ENCODE peak calls at places on chromosome 13, in nine cellular contexts. V is thoracic aorta; Z is activated CD8-positive, alpha-beta T cell treated with anti-CD3 and anti-CD28 coated beads for 36 hours; B is PC-3; Q is ovary; O is epithelial cell of proximal tubule; H is heart left ventricle; L is endothelial cell of umbilical vein; T is Calu3. D is an unnamed sample.

GRCh38 chr13:51370116-51370515 is 30.6 kb downstream of the SERPINE3 start:
- DNase-seq in H (no peak), Q (no peak), L (no peak), T (no peak), B (no peak), Z (no peak), V (no peak), O (no peak), D (no peak)

GRCh38 chr13:61013782-61014181 is 401.9 kb downstream of the PCDH20 start:
- DNase-seq in V (no peak), O (no peak), B (no peak), Z (no peak), T (no peak), L (no peak), H (no peak), Q (no peak), D (no peak)

GRCh38 chr13:49554387-49554786 is 31.0 kb downstream of the RCBTB1 start:
- DNase-seq in L (no peak), Q (no peak), O (no peak), B (no peak), H (no peak), Z (no peak), T (no peak), V (no peak), D (peak)

GRCh38 chr13:94707400-94708021 is 4.8 kb downstream of the SOX21 start:
- DNase-seq in H (no peak), L (no peak), O (no peak), T (no peak), Q (no peak), V (no peak), B (no peak), Z (no peak), D (peak)

GRCh38 chr13:92122454-92122853 is 724.0 kb downstream of the GPC5 start:
- DNase-seq in L (no peak), Z (no peak), T (no peak), Q (no peak), H (no peak), V (no peak), B (no peak), O (no peak), D (no peak)

GRCh38 chr13:73958657-73959397 is 175.4 kb downstream of the KLF12 start:
- DNase-seq in B (peak), L (no peak), T (peak), H (no peak), Z (no peak), O (no peak), Q (no peak), V (no peak), D (no peak)

GRCh38 chr13:40983269-40983668 is 35.8 kb downstream of the ELF1 start:
- DNase-seq in V (no peak), B (no peak), T (no peak), H (no peak), Z (no peak), Q (no peak), L (peak), O (no peak), D (no peak)

GRCh38 chr13:25881946-25882574 is 169.8 kb downstream of the SHISA2 start:
- DNase-seq in O (peak), H (no peak), L (peak), B (no peak), Q (no peak), T (no peak), V (no peak), Z (no peak), D (peak)

GRCh38 chr13:48448963-48449614 is 36.2 kb upstream of the LPAR6 start:
- DNase-seq in V (no peak), Z (peak), T (no peak), B (peak), L (no peak), Q (no peak), O (no peak), H (no peak), D (no peak)

GRCh38 chr13:45783346-45784043 is 68.1 kb downstream of the SIAH3 start:
- DNase-seq in Z (no peak), O (no peak), Q (no peak), L (no peak), T (no peak), B (no peak), V (no peak), H (no peak), D (no peak)

GRCh38 chr13:37460211-37460610 is 138.4 kb downstream of the POSTN start:
- DNase-seq in L (no peak), B (no peak), O (no peak), T (no peak), H (no peak), Z (no peak), V (no peak), Q (no peak), D (no peak)

GRCh38 chr13:91357613-91358383 is 10.3 kb downstream of the MIR17HG start:
- DNase-seq in B (no peak), Q (no peak), O (no peak), V (no peak), T (no peak), L (no peak), H (no peak), Z (no peak), D (no peak)

GRCh38 chr13:95480131-95480545 is 72.4 kb upstream of the CLDN10 start:
- DNase-seq in V (no peak), H (peak), T (no peak), L (peak), B (no peak), Q (no peak), O (no peak), Z (peak), D (no peak)

GRCh38 chr13:26560456-26560855 is 3.0 kb downstream of the WASF3 start:
- DNase-seq in V (no peak), L (no peak), Z (no peak), Q (no peak), H (no peak), T (no peak), O (no peak), B (no peak), D (no peak)

GRCh38 chr13:95087746-95088305 is 213.4 kb downstream of the ABCC4 start:
- DNase-seq in L (peak), Q (no peak), Z (no peak), V (no peak), H (no peak), T (no peak), B (peak), O (no peak), D (no peak)

GRCh38 chr13:106573279-106573831 is 5.4 kb upstream of the ARGLU1 start:
- DNase-seq in B (no peak), H (no peak), T (no peak), V (no peak), Q (no peak), Z (no peak), L (no peak), O (no peak), D (no peak)

GRCh38 chr13:51797664-51798488 is 6.1 kb downstream of the DHRS12 start:
- DNase-seq in O (no peak), B (peak), H (no peak), T (peak), Q (no peak), V (no peak), L (peak), Z (peak), D (peak)

GRCh38 chr13:23570099-23570926 is at the start of gene TNFRSF19:
- DNase-seq in V (no peak), L (peak), Z (no peak), T (no peak), O (no peak), B (peak), Q (no peak), H (peak), D (peak)

GRCh38 chr13:106507560-106508274 is 27.7 kb downstream of the EFNB2 start:
- DNase-seq in Q (no peak), Z (peak), O (no peak), V (no peak), T (no peak), H (no peak), L (no peak), B (peak), D (peak)

GRCh38 chr13:34942732-34943674 is 933 bp downstream of the NBEA start:
- DNase-seq in B (peak), Q (peak), H (peak), L (peak), V (no peak), Z (peak), T (peak), O (no peak), D (peak)

GRCh38 chr13:98846521-98846920 is 94.0 kb upstream of the SLC15A1 start:
- DNase-seq in V (no peak), Q (no peak), L (no peak), Z (no peak), T (no peak), O (no peak), H (no peak), B (no peak), D (no peak)

GRCh38 chr13:75774176-75774575 is 138.0 kb downstream of the LMO7 start:
- DNase-seq in Q (no peak), Z (no peak), B (no peak), O (no peak), H (no peak), T (no peak), V (no peak), L (no peak), D (no peak)

GRCh38 chr13:46593403-46593802 is 40.4 kb downstream of the LRCH1 start:
- DNase-seq in T (no peak), L (no peak), H (no peak), B (no peak), V (no peak), O (no peak), Q (no peak), Z (peak), D (no peak)

GRCh38 chr13:114230117-114230516 is 4.6 kb upstream of the CDC16 start:
- DNase-seq in T (no peak), Q (no peak), Z (no peak), H (no peak), V (no peak), B (no peak), O (no peak), L (no peak), D (peak)

GRCh38 chr13:64428196-64428595 is 2801.9 kb downstream of the PCDH9 start:
- DNase-seq in Z (no peak), V (no peak), H (no peak), O (no peak), T (no peak), L (no peak), B (peak), Q (no peak), D (no peak)

GRCh38 chr13:46905249-46905648 is 8.4 kb upstream of the HTR2A start:
- DNase-seq in H (no peak), V (no peak), L (no peak), Z (no peak), T (no peak), O (no peak), B (peak), Q (no peak), D (peak)

GRCh38 chr13:111945086-111945485 is 121.9 kb upstream of the SOX1 start:
- DNase-seq in Z (no peak), L (no peak), O (no peak), H (no peak), V (no peak), B (no peak), T (no peak), Q (no peak), D (no peak)

GRCh38 chr13:41780736-41781708 is 179.9 kb downstream of the VWA8 start:
- DNase-seq in Z (no peak), H (no peak), T (no peak), B (no peak), O (peak), Q (no peak), L (no peak), V (no peak), D (no peak)

GRCh38 chr13:35814573-35814972 is 316.6 kb downstream of the DCLK1 start:
- DNase-seq in O (no peak), B (no peak), Q (no peak), Z (no peak), V (no peak), L (no peak), H (no peak), T (no peak), D (no peak)

GRCh38 chr13:58884810-58885209 is 1253.3 kb downstream of the PCDH17 start:
- DNase-seq in H (no peak), Z (no peak), O (no peak), Q (no peak), V (no peak), L (no peak), B (no peak), T (no peak), D (peak)

GRCh38 chr13:107882708-107883560 is 332.4 kb downstream of the LIG4 start:
- DNase-seq in Q (no peak), T (no peak), L (no peak), B (peak), V (no peak), Z (no peak), O (no peak), H (no peak), D (no peak)

GRCh38 chr13:46160474-46161066 is 21.4 kb downstream of the LCP1 start:
- DNase-seq in O (no peak), T (peak), V (no peak), H (no peak), L (peak), Q (no peak), B (peak), Z (no peak), D (peak)

GRCh38 chr13:34546841-34547240 is 395.2 kb upstream of the NBEA start:
- DNase-seq in H (no peak), B (no peak), O (no peak), V (no peak), T (no peak), Q (no peak), Z (no peak), L (no peak), D (no peak)

GRCh38 chr13:71218960-71219359 is 648.0 kb downstream of the DACH1 start:
- DNase-seq in Q (no peak), L (peak), O (no peak), H (no peak), T (peak), V (no peak), B (peak), Z (no peak), D (peak)
- TF ChIP-seq CTCF in Q (no peak), L (no peak), O (peak), H (peak), T (no peak), V (no peak), B (peak), Z (no peak), D (peak)

GRCh38 chr13:31016342-31017325 is 84.2 kb downstream of the TEX26 start:
- DNase-seq in H (no peak), B (no peak), Q (no peak), T (no peak), L (no peak), Z (no peak), V (no peak), O (no peak), D (no peak)
- TF ChIP-seq CTCF in H (no peak), B (no peak), Q (no peak), T (no peak), L (no peak), Z (no peak), V (no peak), O (no peak), D (no peak)

GRCh38 chr13:99986751-99987150 is 5.2 kb downstream of the ZIC2 start:
- DNase-seq in B (no peak), H (no peak), T (no peak), O (no peak), V (no peak), Z (no peak), Q (no peak), L (no peak), D (peak)
- TF ChIP-seq CTCF in B (no peak), H (no peak), T (no peak), O (no peak), V (no peak), Z (no peak), Q (no peak), L (no peak), D (no peak)

GRCh38 chr13:89951341-89951740 is 1396.1 kb upstream of the MIR17HG start:
- DNase-seq in Q (no peak), H (peak), Z (no peak), B (no peak), O (no peak), V (no peak), T (no peak), L (no peak), D (no peak)
- TF ChIP-seq CTCF in Q (no peak), H (no peak), Z (no peak), B (no peak), O (no peak), V (no peak), T (no peak), L (no peak), D (peak)

DNA sequence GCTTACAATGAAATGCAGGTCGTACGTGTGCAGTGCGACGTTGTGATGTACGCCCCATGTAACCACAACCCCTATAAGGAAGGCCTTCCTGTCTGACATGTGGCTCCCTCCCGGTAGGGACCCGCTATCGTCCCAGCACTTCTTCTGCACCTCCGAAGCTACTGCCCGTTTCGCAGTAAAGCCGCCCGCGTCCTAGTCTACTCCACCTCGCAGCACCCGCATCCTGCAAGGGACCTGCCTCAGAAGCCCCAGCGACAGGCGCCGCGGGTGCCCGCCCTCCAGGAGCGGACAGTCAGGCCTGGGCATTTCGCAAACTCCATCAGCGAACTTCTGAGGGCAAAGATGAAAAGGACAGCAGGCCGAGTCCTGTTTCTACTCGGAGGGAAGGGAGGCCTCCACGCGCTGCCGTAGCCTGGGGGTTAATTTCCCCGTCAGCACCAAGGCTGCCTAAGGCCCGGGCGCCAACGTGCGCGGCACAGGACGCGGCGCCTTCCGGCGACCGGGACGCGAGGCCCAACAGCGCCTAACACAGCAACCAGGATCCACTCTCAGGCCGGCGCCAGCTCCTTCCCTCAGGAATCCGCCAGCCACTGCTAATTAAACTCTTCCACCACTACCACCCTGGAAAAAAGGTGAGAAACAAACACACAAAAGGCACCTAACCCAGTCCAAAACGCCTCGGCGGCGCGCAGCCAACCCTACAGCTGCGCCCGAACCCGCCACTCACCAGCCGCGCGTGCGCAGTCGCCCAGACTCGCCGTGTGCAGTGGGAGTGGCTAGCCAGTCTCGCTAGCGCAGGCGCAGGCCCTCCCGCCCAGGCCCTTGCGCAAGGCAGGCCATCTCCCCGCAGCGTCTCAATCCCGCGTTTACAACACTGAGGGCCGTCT is at the start of gene EEF1AKMT1:
- DNase-seq in V (peak), Q (peak), B (peak), Z (peak), O (peak), H (peak), T (peak), L (peak), D (peak)
- TF ChIP-seq CTCF in V (no peak), Q (no peak), B (no peak), Z (no peak), O (no peak), H (no peak), T (no peak), L (no peak), D (no peak)

DNA sequence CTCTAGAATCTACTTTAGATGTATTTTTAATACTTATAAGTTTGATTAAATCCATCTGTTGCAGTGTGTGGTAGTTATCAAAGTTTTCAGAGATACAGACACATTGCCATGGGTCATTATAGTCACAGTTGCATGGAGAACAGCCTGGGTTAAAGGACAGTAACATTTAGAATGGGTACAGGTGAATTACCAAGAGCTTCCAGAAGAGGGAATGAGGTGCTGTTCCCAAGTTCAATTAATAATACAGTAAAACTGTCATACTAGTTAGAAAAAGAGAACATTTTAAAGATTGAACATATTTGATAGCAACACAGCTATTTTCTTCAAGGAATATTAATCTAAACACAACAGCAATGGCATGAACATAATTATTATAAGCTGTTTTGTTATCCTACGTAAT is 322.6 kb upstream of the SLC10A2 start:
- DNase-seq in H (no peak), O (no peak), V (no peak), Z (no peak), T (no peak), B (peak), Q (no peak), L (no peak), D (no peak)
- TF ChIP-seq CTCF in H (no peak), O (peak), V (no peak), Z (no peak), T (no peak), B (peak), Q (no peak), L (no peak), D (peak)

DNA sequence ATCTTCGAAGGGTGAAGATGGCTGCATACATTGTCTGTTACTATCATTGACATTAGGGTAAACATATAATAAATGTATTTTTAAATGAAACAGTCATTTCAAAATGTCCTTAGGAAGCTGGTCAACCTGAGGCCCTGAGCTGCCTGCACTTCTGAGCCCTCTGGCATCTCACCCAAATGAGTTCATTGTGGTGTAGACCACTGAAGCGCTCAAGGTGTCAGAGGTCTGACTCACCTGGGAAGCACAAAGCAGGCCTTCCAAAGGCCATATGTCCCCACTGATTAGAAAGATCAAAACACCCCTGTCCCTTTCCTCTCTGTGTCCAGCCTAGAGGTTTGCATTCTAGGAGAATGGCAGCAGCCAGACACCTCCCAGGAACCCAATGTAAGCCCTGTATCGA is 59.6 kb downstream of the COL4A2 start:
- DNase-seq in H (no peak), B (no peak), O (no peak), V (no peak), T (no peak), L (no peak), Z (no peak), Q (no peak), D (no peak)
- TF ChIP-seq CTCF in H (no peak), B (no peak), O (no peak), V (no peak), T (no peak), L (no peak), Z (no peak), Q (no peak), D (no peak)

GRCh38 chr13:110443633-110444225 is 117.8 kb downstream of the RAB20 start:
- DNase-seq in T (no peak), L (no peak), Z (no peak), O (no peak), V (no peak), H (no peak), B (no peak), Q (peak), D (no peak)

GRCh38 chr13:110445183-110445582 is 116.3 kb downstream of the RAB20 start:
- DNase-seq in B (no peak), T (no peak), L (no peak), Z (no peak), H (no peak), O (no peak), V (no peak), Q (peak), D (no peak)

GRCh38 chr13:110445722-110446569 is 115.6 kb downstream of the RAB20 start:
- DNase-seq in H (no peak), V (no peak), L (no peak), Z (no peak), T (no peak), O (no peak), B (peak), Q (peak), D (no peak)

GRCh38 chr13:110442946-110443632 is 118.4 kb downstream of the RAB20 start:
- DNase-seq in T (no peak), L (peak), O (no peak), H (no peak), Q (no peak), V (no peak), B (peak), Z (no peak), D (no peak)

DNA sequence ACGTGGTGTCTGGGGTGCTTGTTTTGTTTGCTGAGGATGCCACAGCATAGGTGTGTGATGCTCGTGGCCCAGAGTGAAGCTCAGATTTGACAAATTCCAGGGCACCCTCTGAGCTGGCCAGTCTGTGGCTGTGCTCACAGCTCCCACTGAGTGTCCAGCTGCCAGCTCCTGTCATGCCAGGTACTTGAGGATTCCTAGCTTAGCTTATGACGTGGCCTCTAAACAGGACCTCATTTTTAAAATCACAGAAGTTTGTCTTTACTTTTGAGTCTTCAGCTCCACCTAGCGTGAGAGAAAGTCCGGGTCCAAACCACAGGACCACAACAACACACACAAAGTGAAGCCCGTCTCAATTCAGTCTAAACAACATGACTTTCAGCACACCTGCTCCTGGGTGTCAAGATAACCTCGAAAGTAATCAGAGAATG is 117.3 kb downstream of the RAB20 start:
- DNase-seq in Q (peak), H (no peak), T (peak), V (no peak), O (no peak), Z (no peak), L (no peak), B (peak), D (no peak)
- TF ChIP-seq CTCF in Q (peak), H (peak), T (no peak), V (no peak), O (peak), Z (no peak), L (no peak), B (no peak), D (no peak)

GRCh38 chr13:54185785-54186184 is 1157.2 kb downstream of the OLFM4 start:
- DNase-seq in B (peak), O (no peak), Z (no peak), T (no peak), V (no peak), L (no peak), H (no peak), Q (no peak), D (peak)
- TF ChIP-seq CTCF in B (peak), O (peak), Z (no peak), T (no peak), V (no peak), L (no peak), H (no peak), Q (no peak), D (peak)

D was measured in GM23338.